ENCODE peak calls at places on chromosomes 4 and X, in nine cellular contexts. C, H, Z, T, F, Q, D, E and X are unnamed samples.

GRCh38 chrX:70084592-70084991 is 22.3 kb downstream of the OTUD6A start:
- DNase-seq in D (no peak), E (no peak), T (no peak), F (no peak), C (no peak), Z (no peak), H (no peak), Q (no peak), X (no peak)

GRCh38 chr4:17168571-17168970 is 270.1 kb upstream of the LDB2 start:
- DNase-seq in H (peak), T (peak), F (no peak), E (no peak), Q (peak), D (peak), Z (no peak), C (peak), X (peak)

GRCh38 chr4:147928400-147928799 is 196.5 kb downstream of the ARHGAP10 start:
- DNase-seq in Q (no peak), H (no peak), C (no peak), D (no peak), Z (no peak), F (no peak), T (no peak), E (no peak), X (peak)

GRCh38 chr4:170089743-170090666 is at the start of gene AADAT:
- DNase-seq in H (no peak), D (peak), E (peak), Q (peak), T (peak), F (peak), C (peak), Z (peak), X (peak)

GRCh38 chr4:74109116-74109791 is 10.3 kb upstream of the CXCL2 start:
- DNase-seq in E (peak), D (peak), C (peak), Z (peak), F (no peak), H (peak), T (peak), Q (peak), X (peak)

GRCh38 chr4:139367421-139368090 is 65.3 kb upstream of the NDUFC1 start:
- DNase-seq in T (peak), F (no peak), D (peak), E (no peak), C (peak), Q (no peak), H (peak), Z (no peak), X (peak)

GRCh38 chrX:65601530-65602281 is 65.7 kb upstream of the MSN start:
- DNase-seq in Q (peak), T (peak), H (no peak), F (no peak), E (peak), D (peak), Z (peak), C (peak), X (peak)

GRCh38 chr4:119290598-119290997 is 31.3 kb downstream of the FABP2 start:
- DNase-seq in T (no peak), D (no peak), C (no peak), Z (no peak), Q (no peak), E (no peak), H (no peak), F (no peak), X (no peak)

GRCh38 chrX:123189318-123189717 is 5.2 kb downstream of the GRIA3 start:
- DNase-seq in H (no peak), F (no peak), D (no peak), E (no peak), Z (no peak), T (no peak), C (no peak), Q (no peak), X (no peak)

GRCh38 chrX:30888526-30889146 is 418 bp downstream of the TAB3 start:
- DNase-seq in Q (peak), F (no peak), E (no peak), C (no peak), D (peak), Z (no peak), H (no peak), T (peak), X (no peak)

GRCh38 chr4:173013232-173013932 is 155.2 kb upstream of the GALNT7 start:
- DNase-seq in C (peak), T (no peak), Z (peak), E (no peak), Q (peak), D (peak), F (no peak), H (no peak), X (peak)

GRCh38 chrX:118864063-118864630 is 40.5 kb downstream of the ZCCHC12 start:
- DNase-seq in T (no peak), Q (no peak), H (no peak), F (no peak), D (no peak), C (no peak), Z (no peak), E (no peak), X (no peak)

GRCh38 chr4:36290641-36291040 is 9.2 kb downstream of the DTHD1 start:
- DNase-seq in F (no peak), C (no peak), T (no peak), Z (no peak), H (no peak), E (no peak), D (no peak), Q (no peak), X (no peak)

GRCh38 chrX:2901367-2902036 is 27.6 kb downstream of the ARSD start:
- DNase-seq in E (no peak), T (no peak), H (no peak), Z (no peak), F (no peak), Q (no peak), D (peak), C (no peak), X (no peak)

GRCh38 chr4:128355301-128355700 is 67.7 kb upstream of the PGRMC2 start:
- DNase-seq in D (no peak), Q (no peak), F (no peak), E (no peak), H (peak), C (no peak), Z (no peak), T (no peak), X (no peak)

GRCh38 chr4:188214861-188215260 is 75.6 kb downstream of the TRIML1 start:
- DNase-seq in E (no peak), Z (no peak), F (no peak), D (no peak), C (no peak), H (no peak), Q (no peak), T (no peak), X (no peak)

GRCh38 chr4:151905197-151905596 is 144.4 kb upstream of the GATB start:
- DNase-seq in H (no peak), F (no peak), T (no peak), C (no peak), D (no peak), Q (no peak), Z (no peak), E (no peak), X (no peak)

GRCh38 chr4:14627038-14627437 is 375.2 kb upstream of the CPEB2 start:
- DNase-seq in Q (no peak), H (no peak), C (no peak), D (no peak), E (no peak), T (no peak), F (no peak), Z (no peak), X (no peak)

GRCh38 chr4:121428721-121429120 is 47.9 kb upstream of the QRFPR start:
- DNase-seq in E (no peak), Z (no peak), C (no peak), F (no peak), Q (no peak), D (peak), T (peak), H (peak), X (peak)

GRCh38 chrX:133849676-133850075 is 135.7 kb downstream of the GPC3 start:
- DNase-seq in C (no peak), T (no peak), Z (no peak), D (peak), E (no peak), F (no peak), H (no peak), Q (no peak), X (no peak)

GRCh38 chr4:148225639-148226038 is 216.6 kb downstream of the NR3C2 start:
- DNase-seq in D (peak), Q (no peak), E (no peak), T (no peak), C (no peak), F (no peak), Z (no peak), H (no peak), X (no peak)

GRCh38 chr4:36399762-36400353 is 118.4 kb downstream of the DTHD1 start:
- DNase-seq in H (no peak), T (no peak), F (no peak), C (peak), D (peak), Q (peak), E (no peak), Z (peak), X (peak)

GRCh38 chr4:8457646-8458045 is 17.1 kb downstream of the TRMT44 start:
- DNase-seq in D (no peak), T (no peak), F (no peak), Q (no peak), E (no peak), C (no peak), H (no peak), Z (no peak), X (no peak)

GRCh38 chrX:14673764-14674163 is 144.4 kb downstream of the GLRA2 start:
- DNase-seq in D (peak), Z (peak), E (no peak), F (no peak), Q (no peak), C (peak), T (peak), H (peak), X (peak)

GRCh38 chr4:105060628-105061027 is 86.0 kb upstream of the TET2 start:
- DNase-seq in F (no peak), Z (no peak), Q (no peak), D (peak), H (peak), E (no peak), T (no peak), C (peak), X (peak)

GRCh38 chr4:140252742-140253555 is 99.0 kb upstream of the MAML3 start:
- DNase-seq in Z (peak), F (peak), H (no peak), Q (peak), D (peak), T (peak), C (peak), E (peak), X (peak)

GRCh38 chrX:22220941-22221340 is 51.8 kb upstream of the CBLL2 start:
- DNase-seq in D (peak), Q (no peak), Z (no peak), E (no peak), H (peak), T (peak), F (no peak), C (no peak), X (peak)

GRCh38 chr4:61440306-61440705 is 240.2 kb downstream of the ADGRL3 start:
- DNase-seq in E (no peak), Z (no peak), Q (no peak), D (no peak), H (no peak), T (no peak), F (no peak), C (no peak), X (no peak)

GRCh38 chr4:82201805-82202636 is 171.8 kb downstream of the HNRNPD start:
- DNase-seq in Z (peak), D (peak), C (peak), T (peak), F (no peak), H (no peak), E (no peak), Q (peak), X (peak)

GRCh38 chr4:74418063-74418670 is 26.8 kb upstream of the AREG start:
- DNase-seq in E (no peak), H (no peak), Q (peak), F (no peak), T (peak), C (no peak), Z (no peak), D (peak), X (peak)

GRCh38 chrX:147958316-147958715 is 22.8 kb upstream of the FMR1NB start:
- DNase-seq in H (no peak), E (no peak), Z (no peak), C (no peak), F (no peak), T (peak), Q (no peak), D (peak), X (peak)

GRCh38 chrX:101258260-101258581 is 32.9 kb downstream of the TAF7L start:
- DNase-seq in T (no peak), D (no peak), C (no peak), F (no peak), H (no peak), Z (no peak), Q (no peak), E (no peak), X (no peak)

GRCh38 chr4:59314637-59315036 is 1885.5 kb upstream of the ADGRL3 start:
- DNase-seq in D (no peak), Z (no peak), Q (no peak), F (no peak), H (no peak), T (no peak), E (no peak), C (no peak), X (no peak)

GRCh38 chr4:147285751-147286150 is 195.1 kb upstream of the EDNRA start:
- DNase-seq in H (no peak), Q (no peak), Z (no peak), C (peak), D (peak), T (peak), F (no peak), E (no peak), X (peak)

GRCh38 chrX:131704136-131704695 is 160.3 kb downstream of the OR13H1 start:
- DNase-seq in T (no peak), E (no peak), C (peak), F (peak), Z (peak), H (peak), D (peak), Q (peak), X (peak)
- H3K4me3 ChIP-seq in T (peak), E (peak), C (peak), F (no peak), Z (peak), H (peak), D (peak), Q (no peak), X (peak)

GRCh38 chrX:80237072-80237471 is 183.2 kb upstream of the TENT5D start:
- DNase-seq in F (no peak), E (no peak), T (no peak), D (no peak), H (no peak), Z (no peak), C (no peak), Q (no peak), X (no peak)
- TF ChIP-seq CTCF in F (no peak), E (no peak), T (no peak), D (no peak), H (no peak), Z (no peak), C (no peak), Q (no peak), X (no peak)

DNA sequence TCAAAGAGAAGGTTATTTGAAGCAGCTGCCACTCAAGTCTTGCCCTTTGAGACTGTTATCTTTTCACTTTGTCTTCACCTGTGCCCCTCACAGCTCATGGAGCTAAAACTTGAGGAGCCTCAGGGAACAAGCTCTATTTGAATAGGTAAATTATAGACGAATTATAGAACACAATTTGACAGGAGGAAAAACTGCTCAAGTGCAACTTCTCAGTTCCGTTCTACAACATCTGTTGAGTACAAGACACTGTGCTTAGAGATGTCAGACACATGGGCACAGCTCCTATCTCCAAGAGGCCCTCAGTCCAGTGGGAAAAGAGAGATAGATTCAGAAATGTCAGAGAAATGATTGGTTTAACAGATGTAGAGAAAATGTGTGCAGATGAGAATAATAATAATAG is 5.1 kb downstream of the PPP1R2C start:
- DNase-seq in C (no peak), Q (no peak), E (no peak), D (no peak), T (no peak), F (no peak), H (no peak), Z (no peak), X (no peak)
- H3K4me3 ChIP-seq in C (no peak), Q (no peak), E (no peak), D (no peak), T (no peak), F (no peak), H (no peak), Z (no peak), X (no peak)

DNA sequence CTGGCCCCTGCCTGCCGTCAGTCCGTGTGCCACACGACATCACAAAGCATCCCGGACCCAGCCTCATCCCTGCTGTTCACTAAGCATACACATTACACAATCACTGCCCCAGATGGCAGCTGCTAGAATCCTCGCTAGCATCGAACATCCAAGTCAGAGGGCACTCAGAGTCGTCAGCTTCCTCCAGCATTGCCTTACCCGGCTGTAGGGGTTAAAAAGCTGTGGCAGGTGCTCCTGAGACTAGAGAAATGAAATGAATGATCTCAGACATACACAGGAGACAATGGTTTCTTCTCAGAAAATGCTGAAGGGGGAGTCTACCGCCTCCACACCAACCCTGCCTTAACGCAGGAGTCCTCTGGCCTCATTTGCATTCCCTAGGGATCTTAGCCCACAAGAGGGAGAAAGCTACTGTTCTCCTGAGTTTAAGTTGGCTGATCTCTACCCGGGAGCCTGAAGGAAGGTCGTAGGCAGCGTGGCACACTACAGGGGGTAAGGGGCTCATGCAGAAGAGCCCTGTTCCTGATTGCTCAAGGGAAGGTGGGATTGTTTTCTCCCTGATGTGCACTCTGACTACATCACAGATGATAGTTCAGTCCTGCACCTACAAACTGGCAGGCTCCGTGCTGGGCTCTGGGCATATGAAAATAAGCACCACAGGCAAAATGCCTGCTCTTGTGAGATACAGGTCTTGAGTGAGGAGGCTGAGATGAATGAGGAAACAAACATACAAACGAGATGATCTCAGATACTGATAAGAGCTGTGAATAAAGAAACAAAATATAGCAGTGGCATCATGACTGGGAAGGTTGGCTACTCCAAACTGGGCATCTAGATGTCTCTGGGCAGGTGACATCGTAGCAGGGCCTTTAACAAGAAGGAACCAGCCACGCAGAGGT is 2.6 kb upstream of the KIAA0232 start:
- DNase-seq in D (peak), Q (no peak), F (peak), Z (no peak), T (peak), H (no peak), C (no peak), E (no peak), X (peak)
- TF ChIP-seq CTCF in D (no peak), Q (no peak), F (peak), Z (no peak), T (no peak), H (peak), C (no peak), E (no peak), X (no peak)

DNA sequence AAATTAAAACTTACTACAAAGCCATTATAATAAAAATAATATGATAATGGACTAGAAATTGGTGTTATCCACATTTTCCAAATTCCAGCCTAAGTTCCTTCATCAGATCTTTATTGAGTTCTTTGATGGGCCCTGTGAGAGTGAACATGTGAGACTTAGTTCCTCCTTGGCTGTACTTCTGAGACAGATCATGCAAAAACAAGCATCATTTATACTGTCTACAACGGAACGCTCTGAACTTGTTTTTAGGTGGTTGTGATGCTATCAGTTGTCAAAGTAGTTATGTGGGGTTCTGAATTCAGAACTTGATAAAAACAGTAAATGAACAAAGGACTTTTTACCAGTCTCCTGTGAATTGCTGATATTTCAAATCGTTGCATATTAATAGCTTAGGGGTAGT is 48.9 kb downstream of the JADE3 start:
- DNase-seq in D (no peak), Z (no peak), T (no peak), C (no peak), H (no peak), Q (no peak), F (no peak), E (no peak), X (no peak)
- H3K4me3 ChIP-seq in D (no peak), Z (no peak), T (no peak), C (no peak), H (no peak), Q (no peak), F (no peak), E (no peak), X (no peak)